ENCODE peak calls at places on chromosomes 3 and 15, in six cellular contexts. N is ovary; Y is iPS-NIHi11; I is SW 1271; C is activated CD4-positive, alpha-beta memory T cell treated with anti-CD3 and anti-CD28 coated beads for 36 hours; J is activated naive CD8-positive, alpha-beta T cell treated with anti-CD3 and anti-CD28 coated beads, Interleukin-2, amount 50 U/mL, for 24 hours. U is an unnamed sample.

GRCh38 chr3:186902713-186903112 is 27.6 kb upstream of the ST6GAL1 start:
- DNase-seq in C (no peak), I (no peak), J (no peak), Y (no peak), N (no peak), U (no peak)

GRCh38 chr3:139113231-139113749 is 68.6 kb upstream of the PRR23C start:
- DNase-seq in C (peak), I (no peak), J (no peak), Y (no peak), N (no peak), U (peak)

GRCh38 chr15:66718220-66718988 is 16.4 kb downstream of the SMAD6 start:
- DNase-seq in N (no peak), C (no peak), J (no peak), Y (no peak), I (no peak), U (peak)

GRCh38 chr3:53938645-53939044 is 47.0 kb upstream of the SELENOK start:
- DNase-seq in C (peak), I (no peak), N (no peak), J (peak), Y (peak), U (no peak)

GRCh38 chr3:172787746-172788145 is 37.2 kb downstream of the ECT2 start:
- DNase-seq in Y (no peak), J (no peak), C (no peak), N (no peak), I (no peak), U (no peak)

GRCh38 chr3:128345195-128345594 is 121.5 kb downstream of the DNAJB8 start:
- DNase-seq in J (no peak), N (no peak), Y (no peak), I (no peak), C (no peak), U (no peak)

GRCh38 chr3:154139996-154140436 is 18.8 kb downstream of the ARHGEF26 start:
- DNase-seq in N (no peak), I (no peak), J (no peak), Y (no peak), C (no peak), U (no peak)

GRCh38 chr15:31387101-31387482 is 60.5 kb downstream of the KLF13 start:
- DNase-seq in J (no peak), Y (no peak), I (no peak), N (no peak), C (peak), U (peak)

GRCh38 chr3:161222662-161223061 is 1.6 kb downstream of the NMD3 start:
- DNase-seq in C (no peak), Y (no peak), J (no peak), I (no peak), N (no peak), U (no peak)

GRCh38 chr15:66854012-66854965 is 152.3 kb downstream of the SMAD6 start:
- DNase-seq in N (no peak), J (no peak), I (no peak), C (peak), Y (no peak), U (peak)

GRCh38 chr15:43920815-43921214 is 94.0 kb downstream of the WDR76 start:
- DNase-seq in C (no peak), Y (peak), J (no peak), I (no peak), N (no peak), U (no peak)

GRCh38 chr15:47397587-47397986 is 319.7 kb upstream of the SEMA6D start:
- DNase-seq in C (no peak), I (no peak), Y (no peak), N (no peak), J (no peak), U (no peak)

GRCh38 chr15:71443538-71443937 is 328.3 kb downstream of the THSD4 start:
- DNase-seq in J (peak), I (no peak), N (peak), C (peak), Y (peak), U (no peak)

GRCh38 chr3:159246385-159246784 is 444.5 kb downstream of the MFSD1 start:
- DNase-seq in J (no peak), I (no peak), Y (no peak), C (no peak), N (no peak), U (no peak)

GRCh38 chr15:68054658-68055223 is 626 bp downstream of the PIAS1 start:
- DNase-seq in C (peak), J (peak), Y (peak), I (no peak), N (peak), U (peak)

GRCh38 chr15:38176155-38176554 is 76.5 kb upstream of the SPRED1 start:
- DNase-seq in C (no peak), N (no peak), I (no peak), Y (no peak), J (no peak), U (no peak)

GRCh38 chr3:154095832-154096421 is 25.3 kb upstream of the ARHGEF26 start:
- DNase-seq in I (no peak), N (no peak), Y (no peak), J (no peak), C (no peak), U (no peak)

GRCh38 chr15:70096215-70096974 is 1.3 kb downstream of the TLE3 start:
- DNase-seq in J (peak), N (peak), C (peak), I (peak), Y (no peak), U (no peak)

GRCh38 chr3:186002884-186003472 is 65.2 kb upstream of the TRA2B start:
- DNase-seq in Y (peak), J (peak), N (no peak), C (peak), I (no peak), U (no peak)

GRCh38 chr15:69509131-69509530 is 56.5 kb downstream of the RPLP1 start:
- DNase-seq in I (no peak), N (no peak), Y (no peak), C (peak), J (peak), U (no peak)

GRCh38 chr15:95604634-95605036 is 725.9 kb upstream of the NR2F2 start:
- DNase-seq in C (no peak), N (peak), I (no peak), J (no peak), Y (no peak), U (no peak)

GRCh38 chr15:100461049-100461448 is 67.7 kb downstream of the CERS3 start:
- DNase-seq in I (no peak), N (no peak), C (no peak), Y (no peak), J (no peak), U (no peak)

GRCh38 chr3:185943363-185944106 is 5.7 kb upstream of the TRA2B start:
- DNase-seq in I (no peak), N (peak), J (peak), C (peak), Y (peak), U (peak)

GRCh38 chr3:27594096-27594690 is 110.0 kb upstream of the SLC4A7 start:
- DNase-seq in C (no peak), N (no peak), I (no peak), J (no peak), Y (no peak), U (no peak)

GRCh38 chr15:52349062-52349700 is 53.6 kb upstream of the MYO5C start:
- DNase-seq in I (no peak), C (no peak), N (no peak), Y (no peak), J (no peak), U (no peak)

GRCh38 chr3:30988774-30989173 is 94.3 kb upstream of the GADL1 start:
- DNase-seq in N (no peak), I (no peak), J (no peak), C (no peak), Y (no peak), U (no peak)

U was measured in coronary artery.